ENCODE peak calls at places on chromosomes 5 and 9, in nine cellular contexts. One of them, this sample, is unnamed.

GRCh38 chr9:23342296-23342695 is 483.7 kb downstream of the ELAVL2 start:
- DNase-seq in thyroid gland: no peak
- DNase-seq in esophagus squamous epithelium: no peak
- DNase-seq in body of pancreas: no peak
- DNase-seq in GM23338: no peak
- DNase-seq in fibroblast of lung: peak; percentile 30
- DNase-seq in spleen: no peak
- DNase-seq in heart right ventricle: no peak
- DNase-seq in right atrium auricular region: no peak
- DNase-seq in this sample: no peak

GRCh38 chr5:133779828-133780475 is 167.6 kb upstream of the FSTL4 start:
- DNase-seq in thyroid gland: no peak
- DNase-seq in esophagus squamous epithelium: no peak
- DNase-seq in body of pancreas: no peak
- DNase-seq in GM23338: peak; percentile 49
- DNase-seq in fibroblast of lung: no peak
- DNase-seq in spleen: no peak
- DNase-seq in heart right ventricle: no peak
- DNase-seq in right atrium auricular region: no peak
- DNase-seq in this sample: peak; percentile 39

GRCh38 chr9:107813287-107813686 is 323.7 kb upstream of the KLF4 start:
- DNase-seq in thyroid gland: no peak
- DNase-seq in esophagus squamous epithelium: no peak
- DNase-seq in body of pancreas: no peak
- DNase-seq in GM23338: no peak
- DNase-seq in fibroblast of lung: no peak
- DNase-seq in spleen: no peak
- DNase-seq in heart right ventricle: no peak
- DNase-seq in right atrium auricular region: no peak
- DNase-seq in this sample: no peak

GRCh38 chr5:151670953-151671636 is 15.6 kb downstream of the SPARC start:
- DNase-seq in thyroid gland: no peak
- DNase-seq in esophagus squamous epithelium: no peak
- DNase-seq in body of pancreas: no peak
- DNase-seq in GM23338: no peak
- DNase-seq in fibroblast of lung: peak; percentile 53
- DNase-seq in spleen: no peak
- DNase-seq in heart right ventricle: no peak
- DNase-seq in right atrium auricular region: no peak
- DNase-seq in this sample: peak; percentile 75

GRCh38 chr9:100554935-100555401 is 22.9 kb upstream of the CAVIN4 start:
- DNase-seq in thyroid gland: peak; percentile 70
- DNase-seq in esophagus squamous epithelium: no peak
- DNase-seq in body of pancreas: no peak
- DNase-seq in GM23338: no peak
- DNase-seq in fibroblast of lung: peak; percentile 68
- DNase-seq in spleen: no peak
- DNase-seq in heart right ventricle: no peak
- DNase-seq in right atrium auricular region: no peak
- DNase-seq in this sample: no peak

GRCh38 chr5:53991942-53992341 is 318.4 kb downstream of the ARL15 start:
- DNase-seq in thyroid gland: no peak
- DNase-seq in esophagus squamous epithelium: no peak
- DNase-seq in body of pancreas: no peak
- DNase-seq in GM23338: peak; percentile 71
- DNase-seq in fibroblast of lung: no peak
- DNase-seq in spleen: no peak
- DNase-seq in heart right ventricle: no peak
- DNase-seq in right atrium auricular region: no peak
- DNase-seq in this sample: no peak

GRCh38 chr9:117545846-117546245 is 131.0 kb upstream of the ASTN2 start:
- DNase-seq in thyroid gland: no peak
- DNase-seq in esophagus squamous epithelium: no peak
- DNase-seq in body of pancreas: no peak
- DNase-seq in GM23338: peak; percentile 23
- DNase-seq in fibroblast of lung: no peak
- DNase-seq in spleen: no peak
- DNase-seq in heart right ventricle: no peak
- DNase-seq in right atrium auricular region: no peak
- DNase-seq in this sample: no peak

GRCh38 chr9:133257398-133258053 is 17.5 kb downstream of the ABO start:
- DNase-seq in thyroid gland: peak; percentile 80
- DNase-seq in esophagus squamous epithelium: no peak
- DNase-seq in body of pancreas: peak; percentile 30
- DNase-seq in GM23338: no peak
- DNase-seq in fibroblast of lung: no peak
- DNase-seq in spleen: no peak
- DNase-seq in heart right ventricle: no peak
- DNase-seq in right atrium auricular region: no peak
- DNase-seq in this sample: no peak

GRCh38 chr9:75683591-75683990 is 206.9 kb upstream of the PCSK5 start:
- DNase-seq in thyroid gland: no peak
- DNase-seq in esophagus squamous epithelium: no peak
- DNase-seq in body of pancreas: no peak
- DNase-seq in GM23338: no peak
- DNase-seq in fibroblast of lung: peak; percentile 16
- DNase-seq in spleen: no peak
- DNase-seq in heart right ventricle: no peak
- DNase-seq in right atrium auricular region: no peak
- DNase-seq in this sample: no peak

GRCh38 chr9:127931092-127931881 is 710 bp upstream of the PIP5KL1 start:
- DNase-seq in thyroid gland: peak; percentile 41
- DNase-seq in esophagus squamous epithelium: no peak
- DNase-seq in body of pancreas: no peak
- DNase-seq in GM23338: peak; percentile 69
- DNase-seq in fibroblast of lung: peak; percentile 74
- DNase-seq in spleen: no peak
- DNase-seq in heart right ventricle: no peak
- DNase-seq in right atrium auricular region: no peak
- DNase-seq in this sample: no peak

GRCh38 chr9:95433096-95433852 is 83.5 kb downstream of the PTCH1 start:
- DNase-seq in thyroid gland: no peak
- DNase-seq in esophagus squamous epithelium: no peak
- DNase-seq in body of pancreas: no peak
- DNase-seq in GM23338: no peak
- DNase-seq in fibroblast of lung: no peak
- DNase-seq in spleen: no peak
- DNase-seq in heart right ventricle: no peak
- DNase-seq in right atrium auricular region: no peak
- DNase-seq in this sample: no peak

GRCh38 chr9:6428940-6429889 is 16.2 kb downstream of the UHRF2 start:
- DNase-seq in thyroid gland: peak; percentile 13
- DNase-seq in esophagus squamous epithelium: no peak
- DNase-seq in body of pancreas: no peak
- DNase-seq in GM23338: no peak
- DNase-seq in fibroblast of lung: no peak
- DNase-seq in spleen: peak; percentile 78
- DNase-seq in heart right ventricle: no peak
- DNase-seq in right atrium auricular region: no peak
- DNase-seq in this sample: no peak

GRCh38 chr5:113608113-113608551 is 94.6 kb downstream of the YTHDC2 start:
- DNase-seq in thyroid gland: no peak
- DNase-seq in esophagus squamous epithelium: no peak
- DNase-seq in body of pancreas: no peak
- DNase-seq in GM23338: no peak
- DNase-seq in fibroblast of lung: peak; percentile 53
- DNase-seq in spleen: no peak
- DNase-seq in heart right ventricle: no peak
- DNase-seq in right atrium auricular region: no peak
- DNase-seq in this sample: no peak

GRCh38 chr5:85293139-85293785 is 908.6 kb upstream of the EDIL3 start:
- DNase-seq in thyroid gland: no peak
- DNase-seq in esophagus squamous epithelium: no peak
- DNase-seq in body of pancreas: peak; percentile 40
- DNase-seq in GM23338: no peak
- DNase-seq in fibroblast of lung: no peak
- DNase-seq in spleen: no peak
- DNase-seq in heart right ventricle: no peak
- DNase-seq in right atrium auricular region: no peak
- DNase-seq in this sample: no peak

GRCh38 chr5:164012376-164012775 is 507.0 kb downstream of the MAT2B start:
- DNase-seq in thyroid gland: no peak
- DNase-seq in esophagus squamous epithelium: no peak
- DNase-seq in body of pancreas: no peak
- DNase-seq in GM23338: no peak
- DNase-seq in fibroblast of lung: peak; percentile 20
- DNase-seq in spleen: no peak
- DNase-seq in heart right ventricle: no peak
- DNase-seq in right atrium auricular region: no peak
- DNase-seq in this sample: no peak

GRCh38 chr9:4506490-4506889 is 16.2 kb downstream of the SLC1A1 start:
- DNase-seq in thyroid gland: no peak
- DNase-seq in esophagus squamous epithelium: no peak
- DNase-seq in body of pancreas: no peak
- DNase-seq in GM23338: no peak
- DNase-seq in fibroblast of lung: no peak
- DNase-seq in spleen: no peak
- DNase-seq in heart right ventricle: no peak
- DNase-seq in right atrium auricular region: no peak
- DNase-seq in this sample: no peak

GRCh38 chr5:136197462-136198142 is 4.6 kb upstream of the SMIM32 start:
- DNase-seq in thyroid gland: no peak
- DNase-seq in esophagus squamous epithelium: no peak
- DNase-seq in body of pancreas: no peak
- DNase-seq in GM23338: no peak
- DNase-seq in fibroblast of lung: no peak
- DNase-seq in spleen: no peak
- DNase-seq in heart right ventricle: no peak
- DNase-seq in right atrium auricular region: peak; percentile 26
- DNase-seq in this sample: no peak
- H3K27me3 ChIP-seq in thyroid gland: no peaks in the 10 kb centered on the region
- H3K27me3 ChIP-seq in esophagus squamous epithelium: peaks cover 57% of the 10 kb centered on the region
- H3K27me3 ChIP-seq in body of pancreas: no peaks in the 10 kb centered on the region
- H3K27me3 ChIP-seq in GM23338: peaks cover 100% of the 10 kb centered on the region
- H3K27me3 ChIP-seq in fibroblast of lung: peaks cover 27% of the 10 kb centered on the region
- H3K27me3 ChIP-seq in spleen: peaks cover 7% of the 10 kb centered on the region
- H3K27me3 ChIP-seq in heart right ventricle: peaks cover 23% of the 10 kb centered on the region
- H3K27me3 ChIP-seq in right atrium auricular region: peaks cover 8% of the 10 kb centered on the region
- H3K27me3 ChIP-seq in this sample: no peaks in the 10 kb centered on the region

GRCh38 chr5:118042076-118042475 is 946.3 kb downstream of the DTWD2 start:
- DNase-seq in thyroid gland: no peak
- DNase-seq in esophagus squamous epithelium: no peak
- DNase-seq in body of pancreas: no peak
- DNase-seq in GM23338: no peak
- DNase-seq in fibroblast of lung: no peak
- DNase-seq in spleen: no peak
- DNase-seq in heart right ventricle: no peak
- DNase-seq in right atrium auricular region: no peak
- DNase-seq in this sample: no peak
- TF ChIP-seq CTCF in thyroid gland: no peak
- TF ChIP-seq CTCF in esophagus squamous epithelium: no peak
- TF ChIP-seq CTCF in body of pancreas: no peak
- TF ChIP-seq CTCF in GM23338: peak; percentile 40
- TF ChIP-seq CTCF in fibroblast of lung: no peak
- TF ChIP-seq CTCF in spleen: no peak
- TF ChIP-seq CTCF in heart right ventricle: no peak
- TF ChIP-seq CTCF in right atrium auricular region: no peak
- TF ChIP-seq CTCF in this sample: no peak

GRCh38 chr5:92801921-92802320 is 779.1 kb downstream of the NR2F1-AS1 start:
- DNase-seq in thyroid gland: no peak
- DNase-seq in esophagus squamous epithelium: no peak
- DNase-seq in body of pancreas: no peak
- DNase-seq in GM23338: no peak
- DNase-seq in fibroblast of lung: peak; percentile 56
- DNase-seq in spleen: no peak
- DNase-seq in heart right ventricle: no peak
- DNase-seq in right atrium auricular region: no peak
- DNase-seq in this sample: no peak

GRCh38 chr5:92810036-92810435 is 771.0 kb downstream of the NR2F1-AS1 start:
- DNase-seq in thyroid gland: no peak
- DNase-seq in esophagus squamous epithelium: no peak
- DNase-seq in body of pancreas: no peak
- DNase-seq in GM23338: no peak
- DNase-seq in fibroblast of lung: no peak
- DNase-seq in spleen: no peak
- DNase-seq in heart right ventricle: no peak
- DNase-seq in right atrium auricular region: no peak
- DNase-seq in this sample: no peak

GRCh38 chr5:92808474-92808873 is 772.5 kb downstream of the NR2F1-AS1 start:
- DNase-seq in thyroid gland: no peak
- DNase-seq in esophagus squamous epithelium: no peak
- DNase-seq in body of pancreas: no peak
- DNase-seq in GM23338: no peak
- DNase-seq in fibroblast of lung: no peak
- DNase-seq in spleen: no peak
- DNase-seq in heart right ventricle: no peak
- DNase-seq in right atrium auricular region: no peak
- DNase-seq in this sample: no peak

GRCh38 chr5:92800360-92800759 is 780.7 kb downstream of the NR2F1-AS1 start:
- DNase-seq in thyroid gland: no peak
- DNase-seq in esophagus squamous epithelium: no peak
- DNase-seq in body of pancreas: no peak
- DNase-seq in GM23338: no peak
- DNase-seq in fibroblast of lung: peak; percentile 53
- DNase-seq in spleen: no peak
- DNase-seq in heart right ventricle: no peak
- DNase-seq in right atrium auricular region: no peak
- DNase-seq in this sample: no peak

DNA sequence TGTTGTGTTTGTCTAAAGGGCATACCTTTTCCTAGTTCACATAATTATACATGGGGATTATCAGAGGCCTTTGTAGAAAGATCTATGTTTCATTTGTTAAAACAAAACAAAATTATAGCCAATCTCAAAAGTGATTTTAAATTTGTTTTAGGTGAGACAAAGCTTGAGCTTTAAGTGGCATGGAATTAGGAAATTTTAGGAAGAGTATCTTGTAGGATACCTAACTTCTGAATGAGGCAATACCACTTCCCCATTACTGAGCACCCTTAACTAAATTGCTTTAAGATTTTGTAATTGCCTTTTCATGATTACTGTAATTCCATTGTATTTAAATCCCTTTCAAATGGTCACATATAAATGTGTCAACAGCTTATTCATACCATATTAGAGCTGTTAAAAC is 775.6 kb downstream of the NR2F1-AS1 start:
- DNase-seq in thyroid gland: no peak
- DNase-seq in esophagus squamous epithelium: no peak
- DNase-seq in body of pancreas: no peak
- DNase-seq in GM23338: no peak
- DNase-seq in fibroblast of lung: no peak
- DNase-seq in spleen: no peak
- DNase-seq in heart right ventricle: no peak
- DNase-seq in right atrium auricular region: no peak
- DNase-seq in this sample: no peak
- H3K27me3 ChIP-seq in thyroid gland: no peaks in the 10 kb centered on the region
- H3K27me3 ChIP-seq in esophagus squamous epithelium: no peaks in the 10 kb centered on the region
- H3K27me3 ChIP-seq in body of pancreas: no peaks in the 10 kb centered on the region
- H3K27me3 ChIP-seq in GM23338: no peaks in the 10 kb centered on the region
- H3K27me3 ChIP-seq in fibroblast of lung: no peaks in the 10 kb centered on the region
- H3K27me3 ChIP-seq in spleen: no peaks in the 10 kb centered on the region
- H3K27me3 ChIP-seq in heart right ventricle: no peaks in the 10 kb centered on the region
- H3K27me3 ChIP-seq in right atrium auricular region: no peaks in the 10 kb centered on the region
- H3K27me3 ChIP-seq in this sample: no peaks in the 10 kb centered on the region

DNA sequence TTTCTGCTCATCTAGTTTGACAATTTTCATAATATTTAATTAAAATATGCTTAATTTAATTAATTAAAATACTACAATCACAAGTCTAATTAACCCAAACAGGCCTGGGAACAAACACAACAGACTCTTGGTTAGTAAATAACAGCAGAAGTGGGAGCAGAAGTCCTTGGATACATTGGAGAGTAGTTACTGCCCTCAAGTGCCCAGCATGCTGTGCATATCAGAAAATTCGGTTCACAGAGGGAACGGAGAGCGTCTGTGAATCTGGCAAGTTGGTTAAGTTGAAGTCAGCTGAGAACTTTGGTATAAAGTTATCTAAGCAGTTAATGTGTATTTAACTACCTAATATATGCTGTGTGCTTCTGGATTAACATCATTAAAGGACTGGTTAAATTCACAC is 87.0 kb upstream of the ATG10 start:
- DNase-seq in thyroid gland: no peak
- DNase-seq in esophagus squamous epithelium: no peak
- DNase-seq in body of pancreas: no peak
- DNase-seq in GM23338: no peak
- DNase-seq in fibroblast of lung: no peak
- DNase-seq in spleen: no peak
- DNase-seq in heart right ventricle: no peak
- DNase-seq in right atrium auricular region: no peak
- DNase-seq in this sample: no peak
- TF ChIP-seq CTCF in thyroid gland: no peak
- TF ChIP-seq CTCF in esophagus squamous epithelium: no peak
- TF ChIP-seq CTCF in body of pancreas: no peak
- TF ChIP-seq CTCF in GM23338: no peak
- TF ChIP-seq CTCF in fibroblast of lung: no peak
- TF ChIP-seq CTCF in spleen: no peak
- TF ChIP-seq CTCF in heart right ventricle: peak; percentile 28
- TF ChIP-seq CTCF in right atrium auricular region: peak; percentile 41
- TF ChIP-seq CTCF in this sample: no peak

This sample was measured in ascending aorta.